ENCODE peak calls at places on chromosomes 6 and 20, in eight cellular contexts. One of them, this sample, is unnamed.
A peak's percentile ranks its signal among the peaks of the same experiment; 100 is the strongest.

GRCh38 chr20:62155428-62156253 is 12.1 kb downstream of the SS18L1 start:
- DNase-seq in neural progenitor cell: no peak
- DNase-seq in GM23338: peak; percentile 32
- DNase-seq in hepatocyte: no peak
- DNase-seq in OCI-LY7: no peak
- DNase-seq in PC-3: peak; percentile 98
- DNase-seq in SK-N-SH: no peak
- DNase-seq in MM.1S: no peak
- DNase-seq in this sample: no peak

GRCh38 chr20:22698443-22698842 is 114.1 kb upstream of the FOXA2 start:
- DNase-seq in neural progenitor cell: no peak
- DNase-seq in GM23338: no peak
- DNase-seq in hepatocyte: no peak
- DNase-seq in OCI-LY7: no peak
- DNase-seq in PC-3: peak; percentile 76
- DNase-seq in SK-N-SH: no peak
- DNase-seq in MM.1S: no peak
- DNase-seq in this sample: no peak

GRCh38 chr6:83824388-83824801 is 28.8 kb upstream of the RIPPLY2 start:
- DNase-seq in neural progenitor cell: no peak
- DNase-seq in GM23338: no peak
- DNase-seq in hepatocyte: peak; percentile 38
- DNase-seq in OCI-LY7: no peak
- DNase-seq in PC-3: peak; percentile 56
- DNase-seq in SK-N-SH: no peak
- DNase-seq in MM.1S: no peak
- DNase-seq in this sample: no peak

GRCh38 chr6:8810325-8810724 is 375.0 kb upstream of the SLC35B3 start:
- DNase-seq in neural progenitor cell: no peak
- DNase-seq in GM23338: no peak
- DNase-seq in hepatocyte: no peak
- DNase-seq in OCI-LY7: no peak
- DNase-seq in PC-3: no peak
- DNase-seq in SK-N-SH: no peak
- DNase-seq in MM.1S: no peak
- DNase-seq in this sample: no peak

GRCh38 chr6:158514176-158514575 is 45.7 kb upstream of the TMEM181 start:
- DNase-seq in neural progenitor cell: no peak
- DNase-seq in GM23338: no peak
- DNase-seq in hepatocyte: no peak
- DNase-seq in OCI-LY7: no peak
- DNase-seq in PC-3: no peak
- DNase-seq in SK-N-SH: no peak
- DNase-seq in MM.1S: no peak
- DNase-seq in this sample: no peak

GRCh38 chr20:5691918-5692618 is 58.1 kb upstream of the SHLD1 start:
- DNase-seq in neural progenitor cell: no peak
- DNase-seq in GM23338: no peak
- DNase-seq in hepatocyte: no peak
- DNase-seq in OCI-LY7: peak; percentile 99
- DNase-seq in PC-3: no peak
- DNase-seq in SK-N-SH: no peak
- DNase-seq in MM.1S: peak; percentile 39
- DNase-seq in this sample: no peak

GRCh38 chr20:36833275-36834020 is 42.5 kb upstream of the TLDC2 start:
- DNase-seq in neural progenitor cell: no peak
- DNase-seq in GM23338: no peak
- DNase-seq in hepatocyte: peak; percentile 65
- DNase-seq in OCI-LY7: no peak
- DNase-seq in PC-3: no peak
- DNase-seq in SK-N-SH: no peak
- DNase-seq in MM.1S: no peak
- DNase-seq in this sample: no peak

GRCh38 chr6:107690864-107691661 is 133.1 kb downstream of the SCML4 start:
- DNase-seq in neural progenitor cell: no peak
- DNase-seq in GM23338: peak; percentile 30
- DNase-seq in hepatocyte: no peak
- DNase-seq in OCI-LY7: no peak
- DNase-seq in PC-3: no peak
- DNase-seq in SK-N-SH: no peak
- DNase-seq in MM.1S: no peak
- DNase-seq in this sample: no peak

GRCh38 chr6:45377041-45377554 is 636 bp downstream of the SUPT3H start:
- DNase-seq in neural progenitor cell: no peak
- DNase-seq in GM23338: peak; percentile 3
- DNase-seq in hepatocyte: no peak
- DNase-seq in OCI-LY7: peak; percentile 14
- DNase-seq in PC-3: peak; percentile 24
- DNase-seq in SK-N-SH: no peak
- DNase-seq in MM.1S: peak; percentile 17
- DNase-seq in this sample: no peak

GRCh38 chr20:24033151-24033550 is 44.6 kb upstream of the GGTLC1 start:
- DNase-seq in neural progenitor cell: no peak
- DNase-seq in GM23338: no peak
- DNase-seq in hepatocyte: no peak
- DNase-seq in OCI-LY7: no peak
- DNase-seq in PC-3: no peak
- DNase-seq in SK-N-SH: no peak
- DNase-seq in MM.1S: no peak
- DNase-seq in this sample: no peak

GRCh38 chr20:52269327-52269726 is 77.7 kb upstream of the ZFP64 start:
- DNase-seq in neural progenitor cell: no peak
- DNase-seq in GM23338: no peak
- DNase-seq in hepatocyte: no peak
- DNase-seq in OCI-LY7: no peak
- DNase-seq in PC-3: no peak
- DNase-seq in SK-N-SH: peak; percentile 45
- DNase-seq in MM.1S: no peak
- DNase-seq in this sample: no peak

GRCh38 chr6:144346719-144347446 is 61.7 kb downstream of the UTRN start:
- DNase-seq in neural progenitor cell: no peak
- DNase-seq in GM23338: no peak
- DNase-seq in hepatocyte: no peak
- DNase-seq in OCI-LY7: no peak
- DNase-seq in PC-3: peak; percentile 73
- DNase-seq in SK-N-SH: no peak
- DNase-seq in MM.1S: no peak
- DNase-seq in this sample: peak; percentile 31

GRCh38 chr6:7647504-7647903 is 57.5 kb downstream of the SNRNP48 start:
- DNase-seq in neural progenitor cell: no peak
- DNase-seq in GM23338: no peak
- DNase-seq in hepatocyte: no peak
- DNase-seq in OCI-LY7: no peak
- DNase-seq in PC-3: no peak
- DNase-seq in SK-N-SH: peak; percentile 11
- DNase-seq in MM.1S: peak; percentile 79
- DNase-seq in this sample: no peak

GRCh38 chr6:56757585-56757984 is 114.9 kb upstream of the DST start:
- DNase-seq in neural progenitor cell: peak; percentile 55
- DNase-seq in GM23338: peak; percentile 44
- DNase-seq in hepatocyte: peak; percentile 67
- DNase-seq in OCI-LY7: no peak
- DNase-seq in PC-3: peak; percentile 72
- DNase-seq in SK-N-SH: no peak
- DNase-seq in MM.1S: peak; percentile 24
- DNase-seq in this sample: no peak

GRCh38 chr6:62974452-62974851 is 236.8 kb upstream of the FKBP1C start:
- DNase-seq in neural progenitor cell: no peak
- DNase-seq in GM23338: no peak
- DNase-seq in hepatocyte: no peak
- DNase-seq in OCI-LY7: no peak
- DNase-seq in PC-3: no peak
- DNase-seq in SK-N-SH: no peak
- DNase-seq in MM.1S: peak; percentile 23
- DNase-seq in this sample: no peak

GRCh38 chr20:44038681-44039123 is 124.0 kb downstream of the TOX2 start:
- DNase-seq in neural progenitor cell: no peak
- DNase-seq in GM23338: no peak
- DNase-seq in hepatocyte: no peak
- DNase-seq in OCI-LY7: no peak
- DNase-seq in PC-3: no peak
- DNase-seq in SK-N-SH: peak; percentile 72
- DNase-seq in MM.1S: no peak
- DNase-seq in this sample: no peak

GRCh38 chr6:44651604-44652003 is 264.1 kb downstream of the CDC5L start:
- DNase-seq in neural progenitor cell: peak; percentile 56
- DNase-seq in GM23338: peak; percentile 81
- DNase-seq in hepatocyte: no peak
- DNase-seq in OCI-LY7: no peak
- DNase-seq in PC-3: no peak
- DNase-seq in SK-N-SH: no peak
- DNase-seq in MM.1S: no peak
- DNase-seq in this sample: no peak

GRCh38 chr6:159013229-159013628 is 13.2 kb upstream of the RSPH3 start:
- DNase-seq in neural progenitor cell: no peak
- DNase-seq in GM23338: no peak
- DNase-seq in hepatocyte: no peak
- DNase-seq in OCI-LY7: peak; percentile 39
- DNase-seq in PC-3: no peak
- DNase-seq in SK-N-SH: no peak
- DNase-seq in MM.1S: no peak
- DNase-seq in this sample: no peak

GRCh38 chr20:8432435-8433148 is 300.5 kb downstream of the PLCB1 start:
- DNase-seq in neural progenitor cell: no peak
- DNase-seq in GM23338: peak; percentile 2
- DNase-seq in hepatocyte: no peak
- DNase-seq in OCI-LY7: no peak
- DNase-seq in PC-3: no peak
- DNase-seq in SK-N-SH: peak; percentile 49
- DNase-seq in MM.1S: no peak
- DNase-seq in this sample: no peak

GRCh38 chr6:82067021-82067420 is 180.5 kb downstream of the IBTK start:
- DNase-seq in neural progenitor cell: no peak
- DNase-seq in GM23338: no peak
- DNase-seq in hepatocyte: no peak
- DNase-seq in OCI-LY7: no peak
- DNase-seq in PC-3: no peak
- DNase-seq in SK-N-SH: no peak
- DNase-seq in MM.1S: peak; percentile 89
- DNase-seq in this sample: no peak

GRCh38 chr6:110493253-110493800 is 16.9 kb upstream of the SLC22A16 start:
- DNase-seq in neural progenitor cell: no peak
- DNase-seq in GM23338: no peak
- DNase-seq in hepatocyte: no peak
- DNase-seq in OCI-LY7: no peak
- DNase-seq in PC-3: no peak
- DNase-seq in SK-N-SH: no peak
- DNase-seq in MM.1S: no peak
- DNase-seq in this sample: no peak

GRCh38 chr6:130863415-130864230 is 36.4 kb downstream of the SMLR1 start:
- DNase-seq in neural progenitor cell: no peak
- DNase-seq in GM23338: no peak
- DNase-seq in hepatocyte: no peak
- DNase-seq in OCI-LY7: no peak
- DNase-seq in PC-3: no peak
- DNase-seq in SK-N-SH: no peak
- DNase-seq in MM.1S: no peak
- DNase-seq in this sample: no peak

GRCh38 chr20:48203252-48203651 is 418.0 kb upstream of the SULF2 start:
- DNase-seq in neural progenitor cell: no peak
- DNase-seq in GM23338: no peak
- DNase-seq in hepatocyte: no peak
- DNase-seq in OCI-LY7: no peak
- DNase-seq in PC-3: no peak
- DNase-seq in SK-N-SH: no peak
- DNase-seq in MM.1S: no peak
- DNase-seq in this sample: no peak

GRCh38 chr20:50464026-50464724 is 46.0 kb upstream of the PTPN1 start:
- DNase-seq in neural progenitor cell: peak; percentile 83
- DNase-seq in GM23338: peak; percentile 77
- DNase-seq in hepatocyte: peak; percentile 70
- DNase-seq in OCI-LY7: peak; percentile 62
- DNase-seq in PC-3: peak; percentile 76
- DNase-seq in SK-N-SH: peak; percentile 81
- DNase-seq in MM.1S: peak; percentile 42
- DNase-seq in this sample: no peak

GRCh38 chr6:90068264-90068663 is 174.0 kb downstream of the GJA10 start:
- DNase-seq in neural progenitor cell: no peak
- DNase-seq in GM23338: no peak
- DNase-seq in hepatocyte: peak; percentile 53
- DNase-seq in OCI-LY7: no peak
- DNase-seq in PC-3: peak; percentile 6
- DNase-seq in SK-N-SH: no peak
- DNase-seq in MM.1S: no peak
- DNase-seq in this sample: peak; percentile 53

GRCh38 chr6:72624557-72625160 is 2.8 kb downstream of the KCNQ5 start:
- DNase-seq in neural progenitor cell: peak; percentile 39
- DNase-seq in GM23338: peak; percentile 48
- DNase-seq in hepatocyte: peak; percentile 9
- DNase-seq in OCI-LY7: peak; percentile 80
- DNase-seq in PC-3: peak; percentile 42
- DNase-seq in SK-N-SH: peak; percentile 64
- DNase-seq in MM.1S: peak; percentile 41
- DNase-seq in this sample: no peak
- H3K27ac ChIP-seq in neural progenitor cell: no peak overlapping the region
- H3K27ac ChIP-seq in GM23338: no peak overlapping the region
- H3K27ac ChIP-seq in hepatocyte: no peak overlapping the region
- H3K27ac ChIP-seq in OCI-LY7: peak overlapping the region; percentile 96
- H3K27ac ChIP-seq in PC-3: no peak overlapping the region
- H3K27ac ChIP-seq in SK-N-SH: peak overlapping the region; percentile 62
- H3K27ac ChIP-seq in MM.1S: no peak overlapping the region
- H3K27ac ChIP-seq in this sample: no peak overlapping the region

GRCh38 chr6:26545617-26546016 is 7.5 kb downstream of the HMGN4 start:
- DNase-seq in neural progenitor cell: no peak
- DNase-seq in GM23338: no peak
- DNase-seq in hepatocyte: no peak
- DNase-seq in OCI-LY7: no peak
- DNase-seq in PC-3: no peak
- DNase-seq in SK-N-SH: no peak
- DNase-seq in MM.1S: no peak
- DNase-seq in this sample: no peak
- TF ChIP-seq EZH2phosphoT487 in neural progenitor cell: no peak
- TF ChIP-seq EZH2phosphoT487 in GM23338: no peak
- TF ChIP-seq EZH2phosphoT487 in hepatocyte: no peak
- TF ChIP-seq EZH2phosphoT487 in OCI-LY7: no peak
- TF ChIP-seq EZH2phosphoT487 in PC-3: no peak
- TF ChIP-seq EZH2phosphoT487 in SK-N-SH: no peak
- TF ChIP-seq EZH2phosphoT487 in MM.1S: no peak
- TF ChIP-seq EZH2phosphoT487 in this sample: no peak

DNA sequence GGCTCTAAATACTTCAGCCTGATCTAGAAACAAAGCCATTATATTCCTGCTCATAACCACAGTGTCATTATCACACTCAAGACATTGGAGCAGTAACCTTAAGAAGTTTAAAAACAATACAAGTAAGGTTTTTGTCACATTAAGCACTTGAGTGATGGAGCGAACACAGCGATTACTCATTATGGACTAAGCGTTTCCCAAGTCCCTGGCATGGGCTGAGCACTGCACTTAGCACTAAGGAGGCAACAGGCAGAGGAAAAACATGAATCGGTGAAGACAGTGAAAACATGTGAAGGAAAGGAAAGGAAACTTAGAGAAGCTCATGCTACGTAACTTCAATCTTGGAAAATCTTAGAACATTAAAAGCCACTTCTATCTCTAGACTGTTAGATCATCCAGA is 108.7 kb downstream of the SLC24A3 start:
- DNase-seq in neural progenitor cell: no peak
- DNase-seq in GM23338: no peak
- DNase-seq in hepatocyte: no peak
- DNase-seq in OCI-LY7: no peak
- DNase-seq in PC-3: no peak
- DNase-seq in SK-N-SH: no peak
- DNase-seq in MM.1S: no peak
- DNase-seq in this sample: no peak
- TF ChIP-seq CTCF in neural progenitor cell: no peak
- TF ChIP-seq CTCF in GM23338: no peak
- TF ChIP-seq CTCF in hepatocyte: no peak
- TF ChIP-seq CTCF in OCI-LY7: no peak
- TF ChIP-seq CTCF in PC-3: no peak
- TF ChIP-seq CTCF in SK-N-SH: no peak
- TF ChIP-seq CTCF in MM.1S: no peak
- TF ChIP-seq CTCF in this sample: no peak

GRCh38 chr6:113276631-113277030 is 580.5 kb upstream of the MARCKS start:
- DNase-seq in neural progenitor cell: no peak
- DNase-seq in GM23338: no peak
- DNase-seq in hepatocyte: no peak
- DNase-seq in OCI-LY7: no peak
- DNase-seq in PC-3: no peak
- DNase-seq in SK-N-SH: no peak
- DNase-seq in MM.1S: no peak
- DNase-seq in this sample: no peak
- H3K27ac ChIP-seq in neural progenitor cell: no peak overlapping the region
- H3K27ac ChIP-seq in GM23338: no peak overlapping the region
- H3K27ac ChIP-seq in hepatocyte: no peak overlapping the region
- H3K27ac ChIP-seq in OCI-LY7: no peak overlapping the region
- H3K27ac ChIP-seq in PC-3: no peak overlapping the region
- H3K27ac ChIP-seq in SK-N-SH: no peak overlapping the region
- H3K27ac ChIP-seq in MM.1S: no peak overlapping the region
- H3K27ac ChIP-seq in this sample: no peak overlapping the region

This sample was measured in HCT116.